ENCODE peak calls at places on chromosomes 11 and 22, in five cellular contexts. R is heart right ventricle, F is activated gamma-delta T cell treated with Interleukin-2 at 50 U/mL for 16 hours, B is NCI-H2171 treated with DMSO at 0.1 percent for 48 hours, J is iris pigment epithelial cell. X is an unnamed sample.

GRCh38 chr22:49236541-49237075 is 591.1 kb downstream of the BRD1 start:
- DNase-seq in R (no peak), F (no peak), B (no peak), J (no peak), X (no peak)

GRCh38 chr11:134686418-134686817 is 274.4 kb upstream of the B3GAT1 start:
- DNase-seq in R (no peak), F (no peak), B (no peak), J (no peak), X (no peak)

GRCh38 chr22:32378703-32379272 is 21.1 kb downstream of the RFPL3 start:
- DNase-seq in R (no peak), F (no peak), B (peak; percentile 5), J (peak; percentile 28), X (peak; percentile 44)

GRCh38 chr11:119861160-119861559 is 132.2 kb upstream of the NECTIN1 start:
- DNase-seq in R (no peak), F (no peak), B (peak; percentile 7), J (no peak), X (no peak)

GRCh38 chr11:64930346-64930745 is 5.3 kb downstream of the GPHA2 start:
- DNase-seq in R (no peak), F (no peak), B (no peak), J (no peak), X (no peak)

GRCh38 chr22:33917744-33918406 is 2.4 kb downstream of the LARGE1 start:
- DNase-seq in R (no peak), F (no peak), B (no peak), J (no peak), X (no peak)

GRCh38 chr11:88535266-88535665 is 197.7 kb upstream of the CTSC start:
- DNase-seq in R (no peak), F (no peak), B (no peak), J (peak; percentile 45), X (no peak)

GRCh38 chr11:95915051-95915450 is 8.9 kb downstream of the MTMR2 start:
- DNase-seq in R (no peak), F (no peak), B (no peak), J (no peak), X (no peak)

GRCh38 chr11:35393093-35393492 is 26.3 kb downstream of the SLC1A2 start:
- DNase-seq in R (no peak), F (no peak), B (peak; percentile 58), J (no peak), X (no peak)

GRCh38 chr11:113570906-113571305 is 95.7 kb upstream of the DRD2 start:
- DNase-seq in R (no peak), F (no peak), B (no peak), J (no peak), X (no peak)

GRCh38 chr11:68505596-68505995 is 45.0 kb downstream of the PPP6R3 start:
- DNase-seq in R (no peak), F (no peak), B (no peak), J (peak; percentile 36), X (no peak)

GRCh38 chr11:100576044-100577021 is 110.8 kb upstream of the ARHGAP42 start:
- DNase-seq in R (no peak), F (no peak), B (peak; percentile 84), J (peak; percentile 70), X (peak; percentile 12)

X was measured in NCI-H1694.